ENCODE peak calls at places on chromosomes 2 and 18, in ten cellular contexts. Z is NCI-H1105 treated with DMSO at 0.1 percent for 48 hours; B is psoas muscle; X is astrocyte of the hippocampus; Y is hypothalamus; O is aorta; F is stimulated activated CD8-positive, alpha-beta memory T cell treated with anti-CD3 and anti-CD28 coated beads, Interleukin-7, amount 100 ng/mL, for 1 hour; U is NCI-H1092; A is substantia nigra; Q is amniotic stem cell. E is an unnamed sample.

GRCh38 chr2:197803033-197803444 is 1.4 kb upstream of the PLCL1 start:
- DNase-seq in U (peak), O (no peak), X (peak), B (no peak), Z (peak), Y (no peak), F (no peak), Q (peak), A (no peak), E (no peak)

GRCh38 chr2:70104231-70105111 is 17.2 kb downstream of the PCBP1 start:
- DNase-seq in U (no peak), Y (no peak), Q (peak), O (no peak), F (no peak), X (peak), Z (no peak), A (no peak), B (no peak), E (no peak)

GRCh38 chr2:241924909-241925250 is 55.4 kb downstream of the RTP5 start:
- DNase-seq in Y (no peak), Z (no peak), X (no peak), Q (no peak), A (no peak), B (no peak), U (no peak), F (no peak), O (no peak), E (no peak)

GRCh38 chr2:86441789-86442641 is 844 bp downstream of the KDM3A start:
- DNase-seq in Y (no peak), Q (peak), F (peak), Z (peak), U (no peak), X (peak), B (peak), O (peak), A (peak), E (peak)

GRCh38 chr2:64617631-64618151 is 36.0 kb downstream of the SERTAD2 start:
- DNase-seq in A (no peak), B (no peak), U (no peak), Q (no peak), O (no peak), Z (no peak), F (no peak), Y (no peak), X (no peak), E (no peak)

GRCh38 chr18:78822171-78822570 is 157.4 kb upstream of the SALL3 start:
- DNase-seq in Q (no peak), O (no peak), X (no peak), A (no peak), F (no peak), B (no peak), U (no peak), Z (no peak), Y (no peak), E (no peak)

GRCh38 chr2:21451418-21451817 is 327.6 kb downstream of the TDRD15 start:
- DNase-seq in U (no peak), O (no peak), Y (no peak), Q (no peak), X (no peak), F (no peak), A (no peak), B (no peak), Z (no peak), E (no peak)

GRCh38 chr2:135494503-135494902 is 36.5 kb downstream of the ZRANB3 start:
- DNase-seq in X (no peak), Q (no peak), Y (no peak), F (no peak), Z (no peak), B (no peak), O (no peak), U (no peak), A (no peak), E (no peak)

GRCh38 chr2:9594361-9595063 is 36.3 kb downstream of the YWHAQ start:
- DNase-seq in A (no peak), Y (no peak), O (no peak), Q (peak), U (no peak), B (no peak), Z (no peak), X (peak), F (no peak), E (no peak)

GRCh38 chr2:165185633-165186032 is 18.2 kb downstream of the SCN3A start:
- DNase-seq in X (no peak), B (no peak), F (no peak), Y (no peak), Z (no peak), U (no peak), Q (no peak), O (no peak), A (no peak), E (no peak)

GRCh38 chr2:212242739-212243138 is 295.9 kb downstream of the ERBB4 start:
- DNase-seq in F (no peak), B (no peak), O (no peak), X (peak), Z (no peak), Y (no peak), A (no peak), U (no peak), Q (no peak), E (no peak)